ENCODE peak calls at places on chromosomes 13 and 19, in four cellular contexts. One of them, this sample, is unnamed.

GRCh38 chr13:94389544-94390351 is 89.7 kb downstream of the DCT start:
- DNase-seq in stimulated activated CD4-positive, alpha-beta T cell treated with anti-CD3 and anti-CD28 coated beads, Interleukin-4, amount 100 ng/mL, for 24 hours: no peak
- DNase-seq in GDM1: no peak
- DNase-seq in COLO829: peak
- DNase-seq in this sample: peak

GRCh38 chr19:54133312-54133956 is 4.1 kb upstream of the CNOT3 start:
- DNase-seq in GDM1: peak
- DNase-seq in COLO829: no peak
- DNase-seq in stimulated activated CD4-positive, alpha-beta T cell treated with anti-CD3 and anti-CD28 coated beads, Interleukin-4, amount 100 ng/mL, for 24 hours: no peak
- DNase-seq in this sample: peak

GRCh38 chr13:97257800-97258799 is 36.0 kb downstream of the MBNL2 start:
- DNase-seq in GDM1: no peak
- DNase-seq in COLO829: peak
- DNase-seq in stimulated activated CD4-positive, alpha-beta T cell treated with anti-CD3 and anti-CD28 coated beads, Interleukin-4, amount 100 ng/mL, for 24 hours: no peak
- DNase-seq in this sample: peak

GRCh38 chr19:28794301-28794700 is 418.6 kb downstream of the UQCRFS1 start:
- DNase-seq in COLO829: no peak
- DNase-seq in GDM1: no peak
- DNase-seq in stimulated activated CD4-positive, alpha-beta T cell treated with anti-CD3 and anti-CD28 coated beads, Interleukin-4, amount 100 ng/mL, for 24 hours: no peak
- DNase-seq in this sample: no peak

GRCh38 chr13:27455331-27455855 is 5.0 kb upstream of the MTIF3 start:
- DNase-seq in GDM1: no peak
- DNase-seq in COLO829: peak
- DNase-seq in stimulated activated CD4-positive, alpha-beta T cell treated with anti-CD3 and anti-CD28 coated beads, Interleukin-4, amount 100 ng/mL, for 24 hours: no peak
- DNase-seq in this sample: peak

GRCh38 chr13:97004096-97004876 is 10.0 kb upstream of the OXGR1 start:
- DNase-seq in stimulated activated CD4-positive, alpha-beta T cell treated with anti-CD3 and anti-CD28 coated beads, Interleukin-4, amount 100 ng/mL, for 24 hours: no peak
- DNase-seq in GDM1: no peak
- DNase-seq in COLO829: peak
- DNase-seq in this sample: no peak

GRCh38 chr13:72255908-72256307 is 388.9 kb upstream of the DACH1 start:
- DNase-seq in stimulated activated CD4-positive, alpha-beta T cell treated with anti-CD3 and anti-CD28 coated beads, Interleukin-4, amount 100 ng/mL, for 24 hours: no peak
- DNase-seq in GDM1: no peak
- DNase-seq in COLO829: no peak
- DNase-seq in this sample: no peak

GRCh38 chr13:99425485-99426341 is 75.6 kb upstream of the TM9SF2 start:
- DNase-seq in COLO829: no peak
- DNase-seq in GDM1: peak
- DNase-seq in stimulated activated CD4-positive, alpha-beta T cell treated with anti-CD3 and anti-CD28 coated beads, Interleukin-4, amount 100 ng/mL, for 24 hours: peak
- DNase-seq in this sample: no peak

GRCh38 chr13:106534844-106535551 is 464 bp downstream of the EFNB2 start:
- DNase-seq in COLO829: no peak
- DNase-seq in stimulated activated CD4-positive, alpha-beta T cell treated with anti-CD3 and anti-CD28 coated beads, Interleukin-4, amount 100 ng/mL, for 24 hours: no peak
- DNase-seq in GDM1: no peak
- DNase-seq in this sample: peak

GRCh38 chr13:38309397-38309796 is 40.3 kb upstream of the UFM1 start:
- DNase-seq in GDM1: no peak
- DNase-seq in COLO829: no peak
- DNase-seq in stimulated activated CD4-positive, alpha-beta T cell treated with anti-CD3 and anti-CD28 coated beads, Interleukin-4, amount 100 ng/mL, for 24 hours: no peak
- DNase-seq in this sample: no peak

GRCh38 chr19:29510701-29511265 is 15.0 kb upstream of the VSTM2B start:
- DNase-seq in GDM1: no peak
- DNase-seq in stimulated activated CD4-positive, alpha-beta T cell treated with anti-CD3 and anti-CD28 coated beads, Interleukin-4, amount 100 ng/mL, for 24 hours: no peak
- DNase-seq in COLO829: no peak
- DNase-seq in this sample: no peak

GRCh38 chr13:112931028-112931934 is 37.7 kb upstream of the MCF2L start:
- DNase-seq in GDM1: no peak
- DNase-seq in COLO829: peak
- DNase-seq in stimulated activated CD4-positive, alpha-beta T cell treated with anti-CD3 and anti-CD28 coated beads, Interleukin-4, amount 100 ng/mL, for 24 hours: no peak
- DNase-seq in this sample: no peak

GRCh38 chr13:53250272-53250875 is 221.8 kb downstream of the OLFM4 start:
- DNase-seq in GDM1: peak
- DNase-seq in COLO829: peak
- DNase-seq in stimulated activated CD4-positive, alpha-beta T cell treated with anti-CD3 and anti-CD28 coated beads, Interleukin-4, amount 100 ng/mL, for 24 hours: peak
- DNase-seq in this sample: peak

GRCh38 chr19:8305798-8306197 is 2.4 kb downstream of the CD320 start:
- DNase-seq in stimulated activated CD4-positive, alpha-beta T cell treated with anti-CD3 and anti-CD28 coated beads, Interleukin-4, amount 100 ng/mL, for 24 hours: peak
- DNase-seq in COLO829: no peak
- DNase-seq in GDM1: no peak
- DNase-seq in this sample: no peak

GRCh38 chr19:41265376-41266153 is 1.4 kb downstream of the HNRNPUL1 start:
- DNase-seq in stimulated activated CD4-positive, alpha-beta T cell treated with anti-CD3 and anti-CD28 coated beads, Interleukin-4, amount 100 ng/mL, for 24 hours: no peak
- DNase-seq in COLO829: peak
- DNase-seq in GDM1: no peak
- DNase-seq in this sample: peak

GRCh38 chr19:44625531-44626066 is 12.2 kb downstream of the IGSF23 start:
- DNase-seq in GDM1: no peak
- DNase-seq in COLO829: no peak
- DNase-seq in stimulated activated CD4-positive, alpha-beta T cell treated with anti-CD3 and anti-CD28 coated beads, Interleukin-4, amount 100 ng/mL, for 24 hours: no peak
- DNase-seq in this sample: no peak

GRCh38 chr13:75636339-75637095 is 387 bp downstream of the LMO7 start:
- DNase-seq in COLO829: no peak
- DNase-seq in GDM1: peak
- DNase-seq in stimulated activated CD4-positive, alpha-beta T cell treated with anti-CD3 and anti-CD28 coated beads, Interleukin-4, amount 100 ng/mL, for 24 hours: peak
- DNase-seq in this sample: peak

GRCh38 chr13:32047796-32048195 is 16.2 kb downstream of the FRY start:
- DNase-seq in COLO829: no peak
- DNase-seq in stimulated activated CD4-positive, alpha-beta T cell treated with anti-CD3 and anti-CD28 coated beads, Interleukin-4, amount 100 ng/mL, for 24 hours: no peak
- DNase-seq in GDM1: no peak
- DNase-seq in this sample: no peak

GRCh38 chr13:103839460-103839859 is 773.2 kb upstream of the SLC10A2 start:
- DNase-seq in stimulated activated CD4-positive, alpha-beta T cell treated with anti-CD3 and anti-CD28 coated beads, Interleukin-4, amount 100 ng/mL, for 24 hours: no peak
- DNase-seq in GDM1: no peak
- DNase-seq in COLO829: no peak
- DNase-seq in this sample: no peak

GRCh38 chr13:99162543-99162942 is 38.1 kb upstream of the UBAC2 start:
- DNase-seq in GDM1: no peak
- DNase-seq in COLO829: no peak
- DNase-seq in stimulated activated CD4-positive, alpha-beta T cell treated with anti-CD3 and anti-CD28 coated beads, Interleukin-4, amount 100 ng/mL, for 24 hours: no peak
- DNase-seq in this sample: no peak

GRCh38 chr13:90592943-90593342 is 754.5 kb upstream of the MIR17HG start:
- DNase-seq in COLO829: no peak
- DNase-seq in GDM1: no peak
- DNase-seq in stimulated activated CD4-positive, alpha-beta T cell treated with anti-CD3 and anti-CD28 coated beads, Interleukin-4, amount 100 ng/mL, for 24 hours: no peak
- DNase-seq in this sample: no peak

GRCh38 chr19:45424191-45425058 is 708 bp upstream of the ERCC1 start:
- DNase-seq in GDM1: peak
- DNase-seq in COLO829: peak
- DNase-seq in stimulated activated CD4-positive, alpha-beta T cell treated with anti-CD3 and anti-CD28 coated beads, Interleukin-4, amount 100 ng/mL, for 24 hours: peak
- DNase-seq in this sample: peak

GRCh38 chr19:41707502-41707812 is 969 bp upstream of the CEACAM5 start:
- DNase-seq in stimulated activated CD4-positive, alpha-beta T cell treated with anti-CD3 and anti-CD28 coated beads, Interleukin-4, amount 100 ng/mL, for 24 hours: no peak
- DNase-seq in GDM1: no peak
- DNase-seq in COLO829: no peak
- DNase-seq in this sample: no peak

GRCh38 chr19:7500811-7501450 is 12.1 kb upstream of the PEX11G start:
- DNase-seq in GDM1: no peak
- DNase-seq in stimulated activated CD4-positive, alpha-beta T cell treated with anti-CD3 and anti-CD28 coated beads, Interleukin-4, amount 100 ng/mL, for 24 hours: peak
- DNase-seq in COLO829: no peak
- DNase-seq in this sample: peak

GRCh38 chr13:103638706-103639105 is 572.5 kb upstream of the SLC10A2 start:
- DNase-seq in GDM1: no peak
- DNase-seq in stimulated activated CD4-positive, alpha-beta T cell treated with anti-CD3 and anti-CD28 coated beads, Interleukin-4, amount 100 ng/mL, for 24 hours: no peak
- DNase-seq in COLO829: no peak
- DNase-seq in this sample: no peak

GRCh38 chr19:9178901-9179300 is at the start of gene OR7D2:
- DNase-seq in stimulated activated CD4-positive, alpha-beta T cell treated with anti-CD3 and anti-CD28 coated beads, Interleukin-4, amount 100 ng/mL, for 24 hours: no peak
- DNase-seq in GDM1: no peak
- DNase-seq in COLO829: no peak
- DNase-seq in this sample: no peak

GRCh38 chr19:20318616-20319015 is 151.6 kb downstream of the ZNF486 start:
- DNase-seq in stimulated activated CD4-positive, alpha-beta T cell treated with anti-CD3 and anti-CD28 coated beads, Interleukin-4, amount 100 ng/mL, for 24 hours: no peak
- DNase-seq in GDM1: no peak
- DNase-seq in COLO829: no peak
- DNase-seq in this sample: no peak

GRCh38 chr13:112444001-112444311 is 67.8 kb downstream of the SPACA7 start:
- DNase-seq in GDM1: peak
- DNase-seq in COLO829: peak
- DNase-seq in stimulated activated CD4-positive, alpha-beta T cell treated with anti-CD3 and anti-CD28 coated beads, Interleukin-4, amount 100 ng/mL, for 24 hours: peak
- DNase-seq in this sample: peak

GRCh38 chr13:48006396-48006795 is 5.3 kb upstream of the SUCLA2 start:
- DNase-seq in stimulated activated CD4-positive, alpha-beta T cell treated with anti-CD3 and anti-CD28 coated beads, Interleukin-4, amount 100 ng/mL, for 24 hours: no peak
- DNase-seq in COLO829: no peak
- DNase-seq in GDM1: no peak
- DNase-seq in this sample: no peak

GRCh38 chr13:98986226-98986846 is 8.5 kb upstream of the DOCK9 start:
- DNase-seq in stimulated activated CD4-positive, alpha-beta T cell treated with anti-CD3 and anti-CD28 coated beads, Interleukin-4, amount 100 ng/mL, for 24 hours: no peak
- DNase-seq in COLO829: no peak
- DNase-seq in GDM1: no peak
- DNase-seq in this sample: no peak

GRCh38 chr19:31678421-31678820 is 329.2 kb upstream of the TSHZ3 start:
- DNase-seq in GDM1: no peak
- DNase-seq in stimulated activated CD4-positive, alpha-beta T cell treated with anti-CD3 and anti-CD28 coated beads, Interleukin-4, amount 100 ng/mL, for 24 hours: no peak
- DNase-seq in COLO829: no peak
- DNase-seq in this sample: no peak

GRCh38 chr19:581399-582111 is 8.1 kb upstream of the HCN2 start:
- DNase-seq in COLO829: no peak
- DNase-seq in GDM1: no peak
- DNase-seq in stimulated activated CD4-positive, alpha-beta T cell treated with anti-CD3 and anti-CD28 coated beads, Interleukin-4, amount 100 ng/mL, for 24 hours: no peak
- DNase-seq in this sample: peak